ENCODE peak calls at places on chromosomes 16 and 17, in eight cellular contexts. Z, X, N, J, E, O, S and W are unnamed samples.

GRCh38 chr17:28579526-28579925 is 2.8 kb upstream of the ALDOC start:
- DNase-seq in Z (no peak), X (no peak), N (no peak), J (no peak), E (no peak), O (no peak), S (no peak), W (no peak)

GRCh38 chr17:49407981-49408501 is 6.6 kb downstream of the PHB1 start:
- DNase-seq in Z (peak; percentile 86), X (peak; percentile 65), N (peak; percentile 97), J (peak; percentile 82), E (peak; percentile 74), O (peak; percentile 57), S (peak; percentile 68), W (peak; percentile 71)

GRCh38 chr16:81526199-81526598 is 81.6 kb downstream of the CMIP start:
- DNase-seq in Z (no peak), X (no peak), N (no peak), J (no peak), E (no peak), O (no peak), S (no peak), W (no peak)

GRCh38 chr16:30115238-30115637 is 1.9 kb upstream of the GDPD3 start:
- DNase-seq in Z (no peak), X (no peak), N (no peak), J (no peak), E (no peak), O (no peak), S (no peak), W (no peak)

GRCh38 chr17:8693328-8693727 is 51.3 kb downstream of the CCDC42 start:
- DNase-seq in Z (no peak), X (no peak), N (no peak), J (no peak), E (no peak), O (no peak), S (no peak), W (no peak)

GRCh38 chr16:89113661-89114060 is 20.0 kb downstream of the ACSF3 start:
- DNase-seq in Z (no peak), X (no peak), N (no peak), J (no peak), E (no peak), O (no peak), S (no peak), W (no peak)

GRCh38 chr17:3974138-3974687 is 10.0 kb upstream of the ATP2A3 start:
- DNase-seq in Z (no peak), X (no peak), N (no peak), J (no peak), E (no peak), O (no peak), S (no peak), W (no peak)

GRCh38 chr16:54974391-54974790 is 43.7 kb downstream of the IRX5 start:
- DNase-seq in Z (no peak), X (no peak), N (no peak), J (no peak), E (no peak), O (no peak), S (no peak), W (no peak)

GRCh38 chr17:61380836-61381525 is 18.7 kb upstream of the TBX2 start:
- DNase-seq in Z (no peak), X (no peak), N (no peak), J (no peak), E (no peak), O (no peak), S (no peak), W (no peak)